ENCODE peak calls at places on chromosomes 11 and 22, in six cellular contexts. C, F, M, S, K and V are unnamed samples.

GRCh38 chr11:72429626-72430025 is 4.7 kb downstream of the CLPB start:
- DNase-seq in K (peak), C (no peak), F (no peak), M (no peak), S (no peak), V (no peak)

GRCh38 chr11:128884703-128885338 is 6.3 kb upstream of the KCNJ5 start:
- DNase-seq in C (peak), K (peak), S (peak), F (peak), M (peak), V (peak)

GRCh38 chr11:23570828-23571227 is 710.6 kb upstream of the CCDC179 start:
- DNase-seq in K (no peak), S (no peak), M (no peak), C (no peak), F (no peak), V (no peak)

GRCh38 chr11:15944460-15944859 is 411.9 kb downstream of the SOX6 start:
- DNase-seq in C (no peak), F (peak), M (no peak), S (no peak), K (no peak), V (no peak)

GRCh38 chr11:73095613-73096012 is 46.5 kb downstream of the FCHSD2 start:
- DNase-seq in C (no peak), M (no peak), F (no peak), K (no peak), S (no peak), V (no peak)

GRCh38 chr11:120932305-120932905 is 91.5 kb upstream of the TBCEL start:
- DNase-seq in M (no peak), F (no peak), S (no peak), C (no peak), K (no peak), V (no peak)

GRCh38 chr11:123407124-123407995 is 22.7 kb upstream of the GRAMD1B start:
- DNase-seq in M (peak), F (peak), S (peak), C (peak), K (peak), V (peak)

GRCh38 chr11:3879967-3880542 is 24.6 kb downstream of the STIM1 start:
- DNase-seq in S (no peak), K (no peak), F (peak), C (peak), M (no peak), V (no peak)

GRCh38 chr22:27749597-27750225 is 51.8 kb downstream of the MN1 start:
- DNase-seq in F (no peak), M (no peak), K (peak), S (no peak), C (no peak), V (no peak)

GRCh38 chr11:117096140-117096972 is 1.9 kb downstream of the SIK3 start:
- DNase-seq in C (peak), M (peak), S (no peak), K (peak), F (no peak), V (no peak)

DNA sequence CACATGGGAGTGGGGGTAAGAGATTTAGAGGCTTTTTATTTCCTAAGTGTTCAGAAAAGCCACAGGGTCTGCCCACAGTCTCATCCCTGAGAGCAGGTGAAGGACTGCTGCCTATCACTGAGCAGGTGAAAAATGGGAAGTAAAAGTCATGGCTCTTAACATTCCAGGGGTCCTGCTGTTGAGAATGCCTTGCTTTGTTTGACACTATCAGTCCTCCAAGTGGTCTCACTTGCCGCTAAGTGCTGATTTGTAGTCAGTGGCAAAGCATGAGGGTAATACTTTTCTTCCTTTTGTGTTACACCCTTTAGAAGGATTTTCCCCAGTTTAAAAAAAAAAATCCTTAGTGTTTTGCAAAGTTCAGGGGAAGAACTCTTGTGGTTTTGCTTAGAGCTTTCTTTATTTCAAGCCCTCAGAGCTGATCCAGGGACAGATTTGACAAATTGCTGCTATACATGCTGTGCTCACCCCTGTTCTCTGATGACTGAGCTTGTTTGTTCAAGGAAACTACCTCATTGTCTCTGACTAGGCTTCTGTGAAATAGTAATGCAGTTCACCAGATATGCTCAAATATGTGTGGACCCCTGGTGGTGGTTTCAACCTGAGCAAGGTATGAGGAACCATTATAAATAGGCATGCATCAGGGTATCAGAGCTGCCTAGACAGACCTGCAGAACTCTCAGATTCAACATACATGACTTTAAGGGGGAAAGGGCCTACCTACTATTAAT is 141.0 kb downstream of the ARHGAP42 start:
- DNase-seq in K (peak), C (no peak), M (peak), S (peak), F (no peak), V (no peak)
- TF ChIP-seq CTCF in K (peak), C (no peak), M (peak), S (peak), F (no peak), V (no peak)

GRCh38 chr11:104333977-104334376 is 170.0 kb upstream of the PDGFD start:
- DNase-seq in F (no peak), M (no peak), C (no peak), S (no peak), K (peak), V (no peak)
- TF ChIP-seq CTCF in F (no peak), M (peak), C (no peak), S (peak), K (peak), V (no peak)

GRCh38 chr11:61480261-61480660 is 28.3 kb upstream of the LRRC10B start:
- DNase-seq in K (no peak), C (no peak), M (no peak), S (no peak), F (no peak), V (no peak)

GRCh38 chr11:61484541-61484940 is 24.0 kb upstream of the LRRC10B start:
- DNase-seq in F (no peak), K (no peak), M (no peak), C (no peak), S (no peak), V (no peak)

GRCh38 chr11:61481806-61482205 is 26.7 kb upstream of the LRRC10B start:
- DNase-seq in K (no peak), F (no peak), M (no peak), C (no peak), S (no peak), V (no peak)

GRCh38 chr11:61480936-61481335 is 27.6 kb upstream of the LRRC10B start:
- DNase-seq in S (peak), M (peak), C (peak), K (peak), F (no peak), V (no peak)

DNA sequence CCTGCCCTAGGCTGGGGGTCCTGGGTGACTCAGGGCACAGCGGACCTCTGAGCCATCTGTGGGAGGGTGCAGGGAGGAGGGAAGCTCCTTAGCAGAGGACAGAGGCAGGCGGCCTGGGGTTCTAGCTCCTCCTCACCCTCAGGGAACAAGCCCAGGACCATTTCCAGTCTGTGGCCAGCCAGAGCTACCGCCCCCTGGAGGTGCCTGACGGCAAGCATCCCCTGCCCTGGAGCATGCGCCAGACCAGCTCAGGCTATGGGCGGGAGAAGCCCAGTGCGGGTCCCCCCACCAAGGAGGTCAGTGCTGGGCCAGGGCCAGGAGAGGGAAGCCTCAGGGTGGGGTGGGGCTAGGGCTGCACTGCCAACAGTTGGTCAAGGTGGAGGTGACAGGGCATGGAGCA is 26.0 kb upstream of the LRRC10B start:
- DNase-seq in M (peak), S (peak), F (no peak), K (peak), C (no peak), V (no peak)
- TF ChIP-seq CTCF in M (peak), S (peak), F (peak), K (peak), C (no peak), V (no peak)

GRCh38 chr11:83676061-83676460 is 389.9 kb upstream of the CCDC90B start:
- DNase-seq in C (no peak), S (no peak), M (no peak), F (no peak), K (no peak), V (no peak)

GRCh38 chr11:83666149-83666548 is 380.0 kb upstream of the CCDC90B start:
- DNase-seq in F (no peak), M (no peak), S (no peak), C (no peak), K (peak), V (no peak)

GRCh38 chr11:83674498-83674897 is 388.3 kb upstream of the CCDC90B start:
- DNase-seq in S (no peak), F (no peak), C (no peak), K (no peak), M (no peak), V (no peak)

GRCh38 chr11:83671295-83671694 is 385.1 kb upstream of the CCDC90B start:
- DNase-seq in C (no peak), F (no peak), K (no peak), M (no peak), S (no peak), V (no peak)
- TF ChIP-seq CTCF in C (no peak), F (no peak), K (no peak), M (no peak), S (no peak), V (no peak)

GRCh38 chr11:17403977-17404759 is 15.7 kb upstream of the KCNJ11 start:
- DNase-seq in K (no peak), F (no peak), M (no peak), C (no peak), S (no peak), V (no peak)
- TF ChIP-seq CTCF in K (no peak), F (no peak), M (no peak), C (no peak), S (no peak), V (no peak)

GRCh38 chr22:50059881-50060262 is 1.8 kb upstream of the TTLL8 start:
- DNase-seq in F (no peak), K (no peak), S (no peak), M (no peak), C (no peak), V (no peak)

GRCh38 chr22:50058338-50059184 is 463 bp upstream of the TTLL8 start:
- DNase-seq in F (no peak), S (no peak), M (no peak), C (no peak), K (no peak), V (no peak)

GRCh38 chr22:50060441-50061140 is 2.5 kb upstream of the TTLL8 start:
- DNase-seq in M (no peak), S (peak), C (no peak), F (no peak), K (no peak), V (no peak)

GRCh38 chr22:50057868-50058311 is at the start of gene TTLL8:
- DNase-seq in M (no peak), C (no peak), K (no peak), F (no peak), S (no peak), V (no peak)

GRCh38 chr22:50059185-50059880 is 1.2 kb upstream of the TTLL8 start:
- DNase-seq in M (no peak), F (no peak), K (peak), S (no peak), C (no peak), V (no peak)
- TF ChIP-seq CTCF in M (no peak), F (no peak), K (peak), S (peak), C (no peak), V (no peak)

GRCh38 chr11:69704508-69705245 is 855 bp upstream of the FGF19 start:
- DNase-seq in C (no peak), S (peak), K (peak), F (no peak), M (no peak), V (no peak)
- TF ChIP-seq CTCF in C (peak), S (peak), K (peak), F (no peak), M (no peak), V (no peak)

GRCh38 chr22:35739076-35739475 is 21.4 kb downstream of the APOL5 start:
- DNase-seq in K (no peak), S (no peak), M (no peak), F (peak), C (no peak), V (no peak)

GRCh38 chr22:35740616-35741015 is 22.9 kb downstream of the APOL5 start:
- DNase-seq in F (no peak), S (no peak), M (no peak), C (no peak), K (no peak), V (no peak)

GRCh38 chr22:35736701-35737100 is 19.0 kb downstream of the APOL5 start:
- DNase-seq in M (no peak), C (no peak), F (no peak), S (no peak), K (no peak), V (no peak)

GRCh38 chr22:35742342-35743100 is 24.8 kb downstream of the APOL5 start:
- DNase-seq in K (no peak), C (no peak), S (no peak), M (no peak), F (no peak), V (no peak)

GRCh38 chr22:35739642-35740041 is 22.0 kb downstream of the APOL5 start:
- DNase-seq in F (peak), M (no peak), K (peak), S (no peak), C (no peak), V (no peak)
- TF ChIP-seq CTCF in F (no peak), M (peak), K (peak), S (peak), C (no peak), V (no peak)

DNA sequence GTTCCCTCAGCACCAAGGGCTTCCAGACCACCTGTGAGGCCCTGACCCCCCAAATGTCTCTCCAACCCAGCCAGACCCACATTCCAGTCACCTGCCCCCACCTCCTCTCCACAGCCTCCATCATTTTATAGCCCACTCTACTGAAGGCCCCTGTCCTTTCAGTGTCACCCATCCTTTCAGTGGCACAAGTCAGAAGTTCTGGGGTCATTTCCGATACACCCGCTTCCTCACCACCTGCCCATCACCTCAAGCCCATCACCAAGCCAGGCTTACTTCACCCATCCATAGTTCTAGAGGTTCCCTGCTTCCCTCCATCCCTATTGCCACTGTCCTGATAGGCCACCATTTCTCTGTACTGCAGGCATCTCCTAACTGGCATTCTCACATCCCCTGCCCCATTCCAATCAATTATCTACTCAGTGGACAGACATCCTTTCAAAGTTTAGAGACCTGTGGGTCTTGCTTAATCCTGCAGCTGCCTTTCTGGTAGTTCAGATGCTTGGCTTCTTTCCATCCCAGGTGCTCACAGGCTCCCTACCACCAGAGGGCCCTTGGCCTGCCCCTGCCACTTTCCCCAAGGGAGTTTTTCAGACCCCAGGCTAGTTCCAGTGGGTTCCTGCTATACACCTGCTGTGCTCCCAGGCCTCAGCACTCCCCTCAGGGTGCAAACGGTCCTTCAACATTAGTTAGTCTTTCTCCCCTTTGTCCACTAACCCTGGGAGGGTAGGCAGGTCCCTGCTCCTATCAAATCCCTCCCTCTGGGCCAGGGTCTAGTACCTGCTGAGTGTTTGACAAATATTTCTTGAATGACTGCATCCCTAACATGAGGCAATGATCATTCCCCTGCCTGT is 7.6 kb downstream of the KCNQ1OT1 start:
- DNase-seq in K (peak), F (no peak), M (peak), C (no peak), S (no peak), V (peak)
- TF ChIP-seq CTCF in K (peak), F (no peak), M (peak), C (no peak), S (peak), V (no peak)